ENCODE peak calls at places on chromosomes 12 and 14, in four cellular contexts. F is NB4, R is stomach, Q is cardiac muscle cell. I is an unnamed sample.

GRCh38 chr14:50784683-50785505 is 46.1 kb downstream of the NIN start:
- DNase-seq in R (no peak), Q (no peak), F (no peak), I (no peak)

GRCh38 chr12:29700761-29701481 is 82.8 kb downstream of the TMTC1 start:
- DNase-seq in Q (no peak), R (no peak), F (no peak), I (no peak)

GRCh38 chr12:52633383-52633782 is 15.0 kb upstream of the KRT73 start:
- DNase-seq in F (peak), Q (no peak), R (no peak), I (no peak)

GRCh38 chr12:126537961-126538530 is 1472.8 kb downstream of the AACS start:
- DNase-seq in F (no peak), Q (no peak), R (no peak), I (no peak)

GRCh38 chr12:104504151-104504550 is 47.4 kb downstream of the CHST11 start:
- DNase-seq in R (no peak), F (no peak), Q (no peak), I (no peak)

GRCh38 chr14:70281938-70282337 is 77.5 kb downstream of the COX16 start:
- DNase-seq in Q (no peak), F (no peak), R (no peak), I (no peak)

GRCh38 chr14:45990252-45990651 is 661.3 kb downstream of the RPL10L start:
- DNase-seq in Q (no peak), F (peak), R (no peak), I (no peak)

GRCh38 chr12:111451649-111452129 is 46.0 kb downstream of the SH2B3 start:
- DNase-seq in Q (peak), R (peak), F (peak), I (no peak)

GRCh38 chr12:100955139-100955538 is 160.6 kb downstream of the ANO4 start:
- DNase-seq in Q (peak), R (no peak), F (no peak), I (no peak)

GRCh38 chr12:112018571-112019237 is 5.5 kb downstream of the ERP29 start:
- DNase-seq in R (no peak), F (no peak), Q (no peak), I (no peak)

GRCh38 chr12:115149685-115150378 is 465.9 kb upstream of the TBX3 start:
- DNase-seq in R (no peak), Q (no peak), F (peak), I (no peak)

GRCh38 chr14:87461704-87462103 is 531.3 kb downstream of the GALC start:
- DNase-seq in R (no peak), Q (peak), F (no peak), I (no peak)

GRCh38 chr12:42884116-42884515 is 294.6 kb upstream of the PRICKLE1 start:
- DNase-seq in R (no peak), F (no peak), Q (no peak), I (no peak)

GRCh38 chr12:60398547-60398946 is 802.7 kb downstream of the SLC16A7 start:
- DNase-seq in Q (no peak), F (no peak), R (no peak), I (no peak)

GRCh38 chr12:116659771-116660481 is 77.9 kb downstream of the SPRING1 start:
- DNase-seq in R (peak), F (no peak), Q (no peak), I (no peak)

GRCh38 chr14:58662028-58662427 is 24.3 kb downstream of the DACT1 start:
- DNase-seq in F (peak), R (no peak), Q (no peak), I (no peak)

GRCh38 chr14:75803768-75804167 is 142.7 kb downstream of the TTLL5 start:
- DNase-seq in R (no peak), Q (peak), F (no peak), I (no peak)

GRCh38 chr14:61678966-61679365 is 16.3 kb upstream of the HIF1A start:
- DNase-seq in R (no peak), F (no peak), Q (peak), I (no peak)

GRCh38 chr12:26062006-26062405 is 62.8 kb downstream of the BHLHE41 start:
- DNase-seq in Q (no peak), R (no peak), F (no peak), I (no peak)

GRCh38 chr14:76514599-76514998 is 138.7 kb downstream of the ESRRB start:
- DNase-seq in Q (no peak), F (peak), R (no peak), I (no peak)

GRCh38 chr12:97159397-97159796 is 252.3 kb downstream of the NEDD1 start:
- DNase-seq in F (no peak), R (no peak), Q (no peak), I (no peak)

GRCh38 chr12:33438890-33439586 is 581 bp downstream of the SYT10 start:
- DNase-seq in R (no peak), Q (peak), F (no peak), I (peak)

GRCh38 chr12:70659077-70659606 is 21.9 kb upstream of the PTPRB start:
- DNase-seq in R (no peak), Q (no peak), F (no peak), I (no peak)

GRCh38 chr12:62260733-62261683 is 804 bp downstream of the USP15 start:
- DNase-seq in R (peak), Q (peak), F (peak), I (no peak)

GRCh38 chr12:54959291-54960018 is 25.1 kb downstream of the TESPA1 start:
- DNase-seq in R (no peak), F (no peak), Q (no peak), I (no peak)

GRCh38 chr14:101508948-101509729 is 52.2 kb upstream of the DIO3 start:
- DNase-seq in Q (no peak), F (no peak), R (no peak), I (no peak)

GRCh38 chr14:96660135-96660534 is 137.0 kb upstream of the VRK1 start:
- DNase-seq in F (no peak), Q (no peak), R (no peak), I (no peak)

GRCh38 chr12:3236345-3237153 is 159.4 kb downstream of the TSPAN9 start:
- DNase-seq in R (no peak), F (peak), Q (peak), I (no peak)

GRCh38 chr12:101470939-101471338 is 4.2 kb upstream of the SPIC start:
- DNase-seq in Q (no peak), R (no peak), F (peak), I (no peak)

GRCh38 chr12:42669471-42669997 is 80.0 kb upstream of the PRICKLE1 start:
- DNase-seq in R (no peak), Q (peak), F (no peak), I (no peak)

GRCh38 chr12:53430116-53430515 is 6.5 kb downstream of the AMHR2 start:
- DNase-seq in R (no peak), Q (no peak), F (no peak), I (no peak)

GRCh38 chr12:63410197-63410596 is 258.1 kb downstream of the DPY19L2 start:
- DNase-seq in Q (no peak), F (peak), R (no peak), I (no peak)

GRCh38 chr12:55908726-55909512 is 18.8 kb downstream of the PYM1 start:
- DNase-seq in R (no peak), F (no peak), Q (no peak), I (no peak)

GRCh38 chr14:68234101-68234905 is 414.7 kb downstream of the RAD51B start:
- DNase-seq in F (no peak), Q (no peak), R (no peak), I (no peak)

GRCh38 chr14:54722791-54723432 is 156.0 kb downstream of the SAMD4A start:
- DNase-seq in Q (peak), F (peak), R (no peak), I (no peak)

GRCh38 chr12:70948976-70949336 is 28.4 kb upstream of the PTPRR start:
- DNase-seq in Q (no peak), F (no peak), R (no peak), I (no peak)

GRCh38 chr12:89305373-89305772 is 46.9 kb downstream of the DUSP6 start:
- DNase-seq in Q (no peak), F (no peak), R (no peak), I (no peak)

GRCh38 chr12:223751-224240 is 9.8 kb upstream of the SLC6A12 start:
- DNase-seq in Q (no peak), R (no peak), F (no peak), I (no peak)

GRCh38 chr12:94706250-94706661 is 55.9 kb upstream of the TMCC3 start:
- DNase-seq in R (no peak), F (no peak), Q (no peak), I (no peak)

GRCh38 chr12:94707892-94708291 is 57.5 kb upstream of the TMCC3 start:
- DNase-seq in R (no peak), Q (peak), F (no peak), I (no peak)

GRCh38 chr12:94714378-94714777 is 64.0 kb upstream of the TMCC3 start:
- DNase-seq in F (no peak), R (no peak), Q (no peak), I (no peak)

GRCh38 chr12:94712852-94713545 is 62.6 kb upstream of the TMCC3 start:
- DNase-seq in Q (no peak), F (no peak), R (no peak), I (no peak)

GRCh38 chr12:94710933-94711332 is 60.6 kb upstream of the TMCC3 start:
- DNase-seq in F (peak), Q (peak), R (no peak), I (no peak)
- TF ChIP-seq CTCF in F (peak), Q (peak), R (no peak), I (peak)

GRCh38 chr12:31362759-31363415 is 36.9 kb upstream of the SINHCAF start:
- DNase-seq in R (peak), Q (peak), F (peak), I (no peak)
- TF ChIP-seq CTCF in R (no peak), Q (no peak), F (peak), I (peak)

DNA sequence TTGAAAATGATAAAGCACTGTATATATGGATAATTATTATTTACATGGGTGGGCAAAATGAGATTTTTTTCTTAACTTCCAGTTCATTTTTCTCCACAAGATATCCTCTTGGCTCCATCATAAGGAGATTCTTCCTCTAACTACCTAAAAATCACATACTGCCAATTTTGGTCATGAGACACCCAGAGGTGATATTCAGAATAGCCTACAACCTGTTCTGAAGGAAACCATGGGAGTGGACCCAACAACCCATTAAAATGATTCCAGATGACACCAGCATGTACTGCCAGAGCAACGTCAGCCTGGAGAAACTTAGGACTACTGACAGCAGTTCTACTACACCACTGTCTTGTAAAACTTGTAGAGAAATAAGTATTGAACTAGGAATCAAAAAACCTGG is 136.3 kb upstream of the TMPO start:
- DNase-seq in R (no peak), Q (no peak), F (no peak), I (no peak)
- TF ChIP-seq CTCF in R (no peak), Q (no peak), F (no peak), I (no peak)

GRCh38 chr12:93850476-93850875 is 173.3 kb downstream of the CRADD start:
- DNase-seq in F (no peak), Q (no peak), R (no peak), I (no peak)
- TF ChIP-seq CTCF in F (no peak), Q (no peak), R (no peak), I (no peak)

DNA sequence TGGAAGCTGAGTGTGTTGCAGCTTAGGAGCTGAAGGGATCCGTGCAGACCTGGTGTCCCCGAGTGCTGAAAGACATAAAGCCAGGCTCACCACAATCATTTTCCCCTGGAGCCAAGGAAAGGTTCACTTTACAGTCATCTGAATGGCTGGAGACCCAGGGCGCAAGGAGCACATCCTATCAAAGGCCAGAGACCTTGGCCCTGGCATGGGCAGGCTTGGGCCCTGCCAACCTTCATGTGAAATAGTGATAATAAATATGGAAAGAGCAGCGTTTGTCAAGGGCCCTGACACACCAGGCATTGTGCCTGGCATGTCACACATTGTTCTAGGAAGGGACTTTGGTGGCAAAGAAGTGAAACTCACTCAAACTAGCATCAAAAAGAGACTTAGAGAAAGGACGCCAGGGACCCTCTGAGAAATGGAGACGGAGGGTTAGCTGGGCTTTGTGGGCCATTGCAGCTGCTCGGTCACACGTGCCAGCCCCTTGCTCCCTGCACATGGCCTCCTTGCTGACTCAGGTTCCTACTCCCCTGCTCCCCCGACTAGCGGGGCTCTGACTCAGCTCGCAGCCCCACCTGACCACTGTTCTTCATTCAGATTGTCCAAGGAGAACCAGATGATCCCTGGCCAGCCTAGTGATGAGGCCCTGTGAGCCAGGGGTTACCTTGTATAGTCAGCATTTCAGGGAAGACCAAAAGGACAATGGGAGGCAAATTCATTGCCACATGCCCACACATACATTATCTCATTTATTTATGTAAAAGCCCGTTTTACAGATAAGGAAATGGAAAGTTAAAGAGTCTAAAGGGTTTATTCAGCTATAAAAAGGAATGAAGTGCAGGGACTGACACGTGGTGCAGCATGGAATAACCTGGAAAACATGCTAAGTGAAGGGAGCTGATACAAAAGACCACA is 103.6 kb downstream of the LGMN start:
- DNase-seq in F (peak), Q (no peak), R (no peak), I (no peak)
- TF ChIP-seq CTCF in F (no peak), Q (no peak), R (no peak), I (no peak)